ENCODE peak calls at places on chromosomes 12 and 14, in nine cellular contexts. O is MM.1S, Y is OCI-LY7, Q is body of pancreas, C is SK-N-SH, E is mesenchymal stem cell, I is ovary, T is uterus, R is heart right ventricle. Z is an unnamed sample.

GRCh38 chr14:56733396-56733795 is 76.9 kb downstream of the OTX2 start:
- DNase-seq in Q (no peak), C (no peak), Y (no peak), I (no peak), E (no peak), T (no peak), O (no peak), R (no peak), Z (no peak)

GRCh38 chr14:76917759-76918175 is 91.6 kb downstream of the LRRC74A start:
- DNase-seq in I (no peak), Y (no peak), R (peak; percentile 76), T (peak; percentile 52), C (no peak), E (no peak), Q (peak; percentile 65), O (no peak), Z (peak; percentile 88)

GRCh38 chr12:107645630-107646333 is 39.8 kb upstream of the PWP1 start:
- DNase-seq in C (peak; percentile 54), Y (no peak), T (peak; percentile 17), E (no peak), R (peak; percentile 56), Q (no peak), O (no peak), I (no peak), Z (no peak)

GRCh38 chr14:76904100-76904739 is 78.0 kb downstream of the LRRC74A start:
- DNase-seq in R (peak; percentile 50), E (peak; percentile 96), O (no peak), T (peak; percentile 64), Q (no peak), Y (no peak), C (peak; percentile 34), I (peak; percentile 52), Z (peak; percentile 89)

GRCh38 chr12:51908876-51909592 is 1.7 kb downstream of the ACVRL1 start:
- DNase-seq in Q (no peak), I (no peak), O (no peak), Y (no peak), R (no peak), T (no peak), C (no peak), E (no peak), Z (peak; percentile 61)

GRCh38 chr12:94712852-94713545 is 62.6 kb upstream of the TMCC3 start:
- DNase-seq in I (no peak), O (no peak), T (no peak), C (peak; percentile 23), E (no peak), Q (no peak), R (no peak), Y (no peak), Z (no peak)

GRCh38 chr14:99679111-99679510 is 5.0 kb upstream of the CYP46A1 start:
- DNase-seq in Y (no peak), C (no peak), I (no peak), R (no peak), T (no peak), E (no peak), O (no peak), Q (no peak), Z (peak; percentile 56)

GRCh38 chr14:76753799-76754198 is 7.5 kb upstream of the VASH1 start:
- DNase-seq in I (no peak), O (no peak), R (no peak), Q (no peak), Y (no peak), C (peak; percentile 2), E (no peak), T (no peak), Z (no peak)

GRCh38 chr12:7907009-7907408 is 29.0 kb downstream of the SLC2A3 start:
- DNase-seq in Q (peak; percentile 80), T (no peak), Y (peak; percentile 14), R (peak; percentile 17), E (peak; percentile 65), C (peak; percentile 28), I (no peak), O (no peak), Z (no peak)

GRCh38 chr14:104387000-104387384 is 192.6 kb upstream of the C14orf180 start:
- DNase-seq in O (no peak), Q (peak; percentile 3), E (no peak), C (peak; percentile 36), I (peak; percentile 0), R (no peak), Y (no peak), T (peak; percentile 8), Z (peak; percentile 10)

DNA sequence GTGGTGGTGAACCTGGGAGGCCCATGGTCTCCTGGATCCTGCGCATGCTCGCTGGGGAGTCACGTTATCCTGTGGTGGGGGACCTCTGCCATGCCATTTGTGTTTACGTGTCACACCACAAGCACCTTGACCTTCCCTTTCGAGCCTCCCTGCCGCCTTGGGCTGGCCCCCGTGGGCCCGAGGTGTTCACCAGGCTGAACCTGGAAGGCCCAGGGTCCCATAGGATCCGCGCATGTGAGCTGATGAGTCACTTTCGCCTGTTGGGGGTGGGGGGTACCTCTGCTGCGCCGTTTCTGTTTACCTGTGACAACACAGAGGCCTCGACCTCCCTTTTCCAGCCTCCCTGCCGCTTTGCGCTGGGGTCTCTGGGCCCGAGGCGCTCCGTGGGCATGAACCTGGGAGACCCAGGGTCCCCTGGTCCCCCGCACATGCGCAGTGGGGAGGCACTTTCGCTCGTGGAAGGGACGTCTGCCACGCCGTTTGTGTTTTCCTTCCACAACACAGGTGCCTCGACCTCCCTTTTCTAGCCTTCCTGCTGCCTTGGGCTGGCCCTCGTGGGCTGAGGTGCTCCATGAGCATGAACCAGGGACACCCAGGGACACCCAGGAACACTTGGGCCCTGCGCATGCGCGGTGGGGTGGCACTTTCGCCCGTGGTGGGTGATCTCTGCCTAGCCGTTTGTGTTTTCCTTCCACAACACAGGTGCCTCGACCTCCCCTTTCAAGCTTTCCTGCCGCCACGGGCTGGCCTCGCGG is 334.1 kb downstream of the ALG10 start:
- DNase-seq in T (no peak), Y (no peak), I (no peak), R (no peak), O (no peak), Q (no peak), C (no peak), E (no peak), Z (no peak)
- H3K9me3 ChIP-seq in T (no peaks in the 10 kb centered on the region), Y (no peaks in the 10 kb centered on the region), I (no peaks in the 10 kb centered on the region), R (no peaks in the 10 kb centered on the region), O (no peaks in the 10 kb centered on the region), Q (peaks cover 71% of the 10 kb centered on the region), C (no peaks in the 10 kb centered on the region), E (no peaks in the 10 kb centered on the region), Z (peaks cover 3% of the 10 kb centered on the region)

DNA sequence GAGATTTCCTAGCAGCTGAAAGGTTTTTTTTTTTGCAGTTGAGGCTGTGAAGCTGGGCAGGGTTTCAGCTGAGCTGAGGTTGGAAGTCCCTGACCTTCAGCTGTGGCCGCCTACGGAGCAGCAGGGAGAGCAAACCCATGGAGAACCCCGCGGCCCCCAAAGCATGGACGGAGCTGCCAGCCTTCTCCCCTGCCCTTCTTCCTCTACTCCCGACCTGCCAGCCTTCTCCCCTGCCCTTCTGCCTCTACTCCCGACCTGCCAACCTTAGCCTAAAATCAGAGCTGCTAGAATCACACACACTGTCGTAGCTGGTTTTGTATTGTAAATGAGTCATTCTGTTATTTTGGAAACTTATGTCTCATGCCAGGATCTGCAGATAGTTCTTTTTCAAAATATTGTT is 74.6 kb downstream of the PPP2R5C start:
- DNase-seq in Y (no peak), T (no peak), I (peak; percentile 67), O (no peak), C (no peak), E (no peak), Q (no peak), R (no peak), Z (peak; percentile 69)
- H3K4me3 ChIP-seq in Y (no peak overlapping the region), T (peak overlapping the region; percentile 13), I (no peak overlapping the region), O (no peak overlapping the region), C (no peak overlapping the region), E (no peak overlapping the region), Q (no peak overlapping the region), R (peak overlapping the region; percentile 15), Z (no peak overlapping the region)

DNA sequence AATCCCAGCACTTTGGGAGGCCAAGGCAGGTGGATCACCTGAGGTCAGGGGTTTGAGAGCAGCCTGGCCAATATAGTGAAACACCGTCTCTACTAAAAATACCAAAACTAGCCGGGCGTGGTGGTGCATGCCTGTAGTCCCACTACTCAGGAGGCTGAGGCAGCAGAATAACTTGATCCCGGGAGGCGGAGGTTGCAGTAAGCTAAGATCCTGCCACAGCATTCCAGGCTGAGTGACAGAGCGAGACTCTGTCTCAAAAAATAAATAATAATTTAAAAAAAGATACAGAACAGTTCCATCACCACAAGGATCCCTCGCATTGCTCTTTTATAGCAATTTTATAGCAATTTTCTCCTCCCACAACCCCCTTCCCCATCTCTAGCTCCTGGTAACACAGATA is 4.7 kb upstream of the PDE1B start:
- DNase-seq in Y (no peak), R (no peak), E (no peak), Q (no peak), I (no peak), T (no peak), C (no peak), O (no peak), Z (no peak)
- H3K9me3 ChIP-seq in Y (no peaks in the 10 kb centered on the region), R (no peaks in the 10 kb centered on the region), E (no peaks in the 10 kb centered on the region), Q (no peaks in the 10 kb centered on the region), I (no peaks in the 10 kb centered on the region), T (no peaks in the 10 kb centered on the region), C (no peaks in the 10 kb centered on the region), O (no peaks in the 10 kb centered on the region), Z (no peaks in the 10 kb centered on the region)

GRCh38 chr12:48021485-48022179 is 17.4 kb upstream of the COL2A1 start:
- DNase-seq in Y (no peak), O (no peak), I (no peak), Q (no peak), C (no peak), E (no peak), R (no peak), T (no peak), Z (no peak)

GRCh38 chr12:48022180-48022521 is 17.9 kb upstream of the COL2A1 start:
- DNase-seq in T (no peak), R (no peak), Y (no peak), I (no peak), C (no peak), E (no peak), Q (no peak), O (no peak), Z (no peak)

GRCh38 chr12:48024735-48025134 is 20.5 kb upstream of the COL2A1 start:
- DNase-seq in Y (no peak), Q (no peak), T (no peak), C (no peak), I (no peak), R (no peak), O (no peak), E (no peak), Z (no peak)

GRCh38 chr12:48023386-48023785 is 19.1 kb upstream of the COL2A1 start:
- DNase-seq in Y (no peak), O (no peak), T (no peak), C (no peak), R (peak; percentile 56), I (no peak), E (no peak), Q (no peak), Z (no peak)

DNA sequence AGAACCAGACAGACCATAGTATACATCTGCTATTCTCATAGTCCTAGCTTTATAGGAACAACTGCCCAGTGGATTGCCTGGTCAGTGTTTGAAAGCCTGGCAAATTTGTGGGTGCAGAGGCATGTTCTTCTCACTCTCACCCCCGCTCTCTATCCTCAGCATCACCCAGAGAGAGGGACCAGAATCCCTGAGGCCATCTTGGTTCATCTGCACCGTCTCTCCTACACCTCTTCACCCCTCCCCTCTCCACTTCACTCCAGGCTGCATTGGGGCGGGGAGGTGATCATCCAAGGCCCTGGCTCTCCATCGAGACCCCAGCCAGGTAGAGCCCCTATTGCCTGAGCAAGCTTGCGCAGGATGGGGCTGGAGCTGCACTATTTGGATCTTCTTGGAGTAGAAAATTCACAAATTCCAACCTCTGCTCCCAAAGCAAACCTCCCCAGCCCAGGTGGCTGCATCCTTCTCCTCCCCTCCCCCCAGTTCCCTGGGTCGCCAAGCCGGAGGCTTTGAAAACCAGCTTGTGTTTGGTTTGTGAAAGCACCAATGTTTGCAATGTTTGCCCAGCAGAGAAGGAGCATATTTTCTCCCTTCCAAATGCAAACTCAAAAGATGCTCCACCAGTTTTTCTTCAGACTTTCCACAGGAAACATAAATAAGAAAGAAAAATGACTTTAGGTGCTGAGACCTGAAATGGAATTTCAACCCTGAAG is 18.6 kb upstream of the COL2A1 start:
- DNase-seq in Q (no peak), C (no peak), E (no peak), I (no peak), Y (no peak), O (no peak), T (no peak), R (no peak), Z (no peak)
- H3K4me3 ChIP-seq in Q (no peak overlapping the region), C (no peak overlapping the region), E (no peak overlapping the region), I (no peak overlapping the region), Y (no peak overlapping the region), O (no peak overlapping the region), T (no peak overlapping the region), R (no peak overlapping the region), Z (no peak overlapping the region)

Z was measured in sigmoid colon.